ENCODE peak calls at places on chromosome 12, in eight cellular contexts. One of them, this sample, is unnamed.

GRCh38 chr12:68686262-68686594 is 550 bp upstream of the NUP107 start:
- DNase-seq in fibroblast of mammary gland: no peak
- DNase-seq in IMR-90: no peak
- DNase-seq in dorsolateral prefrontal cortex: no peak
- DNase-seq in PC-3: no peak
- DNase-seq in activated CD8-positive, alpha-beta T cell treated with anti-CD3 and anti-CD28 coated beads for 36 hours: no peak
- DNase-seq in K562: no peak
- DNase-seq in HepG2: no peak
- DNase-seq in this sample: no peak

GRCh38 chr12:84046869-84047268 is 865.7 kb downstream of the SLC6A15 start:
- DNase-seq in fibroblast of mammary gland: peak
- DNase-seq in IMR-90: no peak
- DNase-seq in dorsolateral prefrontal cortex: no peak
- DNase-seq in PC-3: no peak
- DNase-seq in activated CD8-positive, alpha-beta T cell treated with anti-CD3 and anti-CD28 coated beads for 36 hours: no peak
- DNase-seq in K562: no peak
- DNase-seq in HepG2: no peak
- DNase-seq in this sample: no peak

GRCh38 chr12:32483499-32483898 is 84.1 kb downstream of the FGD4 start:
- DNase-seq in fibroblast of mammary gland: no peak
- DNase-seq in IMR-90: no peak
- DNase-seq in dorsolateral prefrontal cortex: no peak
- DNase-seq in PC-3: no peak
- DNase-seq in activated CD8-positive, alpha-beta T cell treated with anti-CD3 and anti-CD28 coated beads for 36 hours: no peak
- DNase-seq in K562: no peak
- DNase-seq in HepG2: no peak
- DNase-seq in this sample: no peak

GRCh38 chr12:27571463-27571862 is 47.5 kb downstream of the PPFIBP1 start:
- DNase-seq in fibroblast of mammary gland: peak
- DNase-seq in IMR-90: peak
- DNase-seq in dorsolateral prefrontal cortex: no peak
- DNase-seq in PC-3: peak
- DNase-seq in activated CD8-positive, alpha-beta T cell treated with anti-CD3 and anti-CD28 coated beads for 36 hours: no peak
- DNase-seq in K562: no peak
- DNase-seq in HepG2: no peak
- DNase-seq in this sample: peak

GRCh38 chr12:1509703-1510395 is 84.5 kb downstream of the FBXL14 start:
- DNase-seq in fibroblast of mammary gland: no peak
- DNase-seq in IMR-90: no peak
- DNase-seq in dorsolateral prefrontal cortex: no peak
- DNase-seq in PC-3: no peak
- DNase-seq in activated CD8-positive, alpha-beta T cell treated with anti-CD3 and anti-CD28 coated beads for 36 hours: no peak
- DNase-seq in K562: no peak
- DNase-seq in HepG2: no peak
- DNase-seq in this sample: no peak

GRCh38 chr12:117261267-117261666 is 71.0 kb upstream of the FBXO21 start:
- DNase-seq in fibroblast of mammary gland: peak
- DNase-seq in IMR-90: no peak
- DNase-seq in dorsolateral prefrontal cortex: no peak
- DNase-seq in PC-3: peak
- DNase-seq in activated CD8-positive, alpha-beta T cell treated with anti-CD3 and anti-CD28 coated beads for 36 hours: no peak
- DNase-seq in K562: no peak
- DNase-seq in HepG2: no peak
- DNase-seq in this sample: peak

GRCh38 chr12:28742791-28743190 is 406.3 kb upstream of the FAR2 start:
- DNase-seq in fibroblast of mammary gland: peak
- DNase-seq in IMR-90: peak
- DNase-seq in dorsolateral prefrontal cortex: no peak
- DNase-seq in PC-3: peak
- DNase-seq in activated CD8-positive, alpha-beta T cell treated with anti-CD3 and anti-CD28 coated beads for 36 hours: no peak
- DNase-seq in K562: no peak
- DNase-seq in HepG2: no peak
- DNase-seq in this sample: peak

GRCh38 chr12:92602476-92602875 is 100.3 kb upstream of the PLEKHG7 start:
- DNase-seq in fibroblast of mammary gland: peak
- DNase-seq in IMR-90: peak
- DNase-seq in dorsolateral prefrontal cortex: no peak
- DNase-seq in PC-3: peak
- DNase-seq in activated CD8-positive, alpha-beta T cell treated with anti-CD3 and anti-CD28 coated beads for 36 hours: no peak
- DNase-seq in K562: no peak
- DNase-seq in HepG2: no peak
- DNase-seq in this sample: no peak

GRCh38 chr12:131499160-131499863 is 211.6 kb upstream of the SFSWAP start:
- DNase-seq in fibroblast of mammary gland: no peak
- DNase-seq in IMR-90: no peak
- DNase-seq in dorsolateral prefrontal cortex: no peak
- DNase-seq in PC-3: no peak
- DNase-seq in activated CD8-positive, alpha-beta T cell treated with anti-CD3 and anti-CD28 coated beads for 36 hours: peak
- DNase-seq in K562: no peak
- DNase-seq in HepG2: no peak
- DNase-seq in this sample: no peak

GRCh38 chr12:13428538-13429265 is 232.2 kb downstream of the EMP1 start:
- DNase-seq in fibroblast of mammary gland: peak
- DNase-seq in IMR-90: no peak
- DNase-seq in dorsolateral prefrontal cortex: no peak
- DNase-seq in PC-3: no peak
- DNase-seq in activated CD8-positive, alpha-beta T cell treated with anti-CD3 and anti-CD28 coated beads for 36 hours: no peak
- DNase-seq in K562: no peak
- DNase-seq in HepG2: no peak
- DNase-seq in this sample: no peak

GRCh38 chr12:66735275-66735674 is 56.4 kb upstream of the GRIP1 start:
- DNase-seq in fibroblast of mammary gland: no peak
- DNase-seq in IMR-90: no peak
- DNase-seq in dorsolateral prefrontal cortex: no peak
- DNase-seq in PC-3: peak
- DNase-seq in activated CD8-positive, alpha-beta T cell treated with anti-CD3 and anti-CD28 coated beads for 36 hours: peak
- DNase-seq in K562: no peak
- DNase-seq in HepG2: no peak
- DNase-seq in this sample: no peak

GRCh38 chr12:102568151-102568815 is 87.9 kb upstream of the IGF1 start:
- DNase-seq in fibroblast of mammary gland: peak
- DNase-seq in IMR-90: no peak
- DNase-seq in dorsolateral prefrontal cortex: no peak
- DNase-seq in PC-3: no peak
- DNase-seq in activated CD8-positive, alpha-beta T cell treated with anti-CD3 and anti-CD28 coated beads for 36 hours: no peak
- DNase-seq in K562: no peak
- DNase-seq in HepG2: no peak
- DNase-seq in this sample: no peak

GRCh38 chr12:124739953-124740561 is 123.6 kb downstream of the SCARB1 start:
- DNase-seq in fibroblast of mammary gland: no peak
- DNase-seq in IMR-90: peak
- DNase-seq in dorsolateral prefrontal cortex: no peak
- DNase-seq in PC-3: no peak
- DNase-seq in activated CD8-positive, alpha-beta T cell treated with anti-CD3 and anti-CD28 coated beads for 36 hours: no peak
- DNase-seq in K562: peak
- DNase-seq in HepG2: no peak
- DNase-seq in this sample: no peak

GRCh38 chr12:38664661-38665269 is 240.6 kb downstream of the CPNE8 start:
- DNase-seq in fibroblast of mammary gland: peak
- DNase-seq in IMR-90: no peak
- DNase-seq in dorsolateral prefrontal cortex: no peak
- DNase-seq in PC-3: peak
- DNase-seq in activated CD8-positive, alpha-beta T cell treated with anti-CD3 and anti-CD28 coated beads for 36 hours: no peak
- DNase-seq in K562: no peak
- DNase-seq in HepG2: peak
- DNase-seq in this sample: no peak

GRCh38 chr12:49264873-49265792 is at the start of gene TUBA1C:
- DNase-seq in fibroblast of mammary gland: peak
- DNase-seq in IMR-90: peak
- DNase-seq in dorsolateral prefrontal cortex: peak
- DNase-seq in PC-3: peak
- DNase-seq in activated CD8-positive, alpha-beta T cell treated with anti-CD3 and anti-CD28 coated beads for 36 hours: peak
- DNase-seq in K562: peak
- DNase-seq in HepG2: peak
- DNase-seq in this sample: peak

GRCh38 chr12:47912575-47912974 is 7.8 kb upstream of the VDR start:
- DNase-seq in fibroblast of mammary gland: no peak
- DNase-seq in IMR-90: no peak
- DNase-seq in dorsolateral prefrontal cortex: no peak
- DNase-seq in PC-3: no peak
- DNase-seq in activated CD8-positive, alpha-beta T cell treated with anti-CD3 and anti-CD28 coated beads for 36 hours: no peak
- DNase-seq in K562: no peak
- DNase-seq in HepG2: no peak
- DNase-seq in this sample: no peak

GRCh38 chr12:69330475-69331473 is 17.4 kb upstream of the LYZ start:
- DNase-seq in fibroblast of mammary gland: no peak
- DNase-seq in IMR-90: peak
- DNase-seq in dorsolateral prefrontal cortex: no peak
- DNase-seq in PC-3: peak
- DNase-seq in activated CD8-positive, alpha-beta T cell treated with anti-CD3 and anti-CD28 coated beads for 36 hours: peak
- DNase-seq in K562: peak
- DNase-seq in HepG2: no peak
- DNase-seq in this sample: no peak

GRCh38 chr12:53737951-53738833 is 10.9 kb upstream of the CALCOCO1 start:
- DNase-seq in fibroblast of mammary gland: no peak
- DNase-seq in IMR-90: no peak
- DNase-seq in dorsolateral prefrontal cortex: no peak
- DNase-seq in PC-3: no peak
- DNase-seq in activated CD8-positive, alpha-beta T cell treated with anti-CD3 and anti-CD28 coated beads for 36 hours: peak
- DNase-seq in K562: peak
- DNase-seq in HepG2: no peak
- DNase-seq in this sample: no peak

GRCh38 chr12:109679716-109680520 is 33.7 kb upstream of the FAM222A start:
- DNase-seq in fibroblast of mammary gland: no peak
- DNase-seq in IMR-90: no peak
- DNase-seq in dorsolateral prefrontal cortex: no peak
- DNase-seq in PC-3: no peak
- DNase-seq in activated CD8-positive, alpha-beta T cell treated with anti-CD3 and anti-CD28 coated beads for 36 hours: no peak
- DNase-seq in K562: no peak
- DNase-seq in HepG2: no peak
- DNase-seq in this sample: no peak

GRCh38 chr12:9049520-9050133 is 60.3 kb downstream of the KLRG1 start:
- DNase-seq in fibroblast of mammary gland: peak
- DNase-seq in IMR-90: peak
- DNase-seq in dorsolateral prefrontal cortex: no peak
- DNase-seq in PC-3: peak
- DNase-seq in activated CD8-positive, alpha-beta T cell treated with anti-CD3 and anti-CD28 coated beads for 36 hours: peak
- DNase-seq in K562: peak
- DNase-seq in HepG2: peak
- DNase-seq in this sample: no peak
- TF ChIP-seq CTCF in fibroblast of mammary gland: peak
- TF ChIP-seq CTCF in IMR-90: peak
- TF ChIP-seq CTCF in dorsolateral prefrontal cortex: peak
- TF ChIP-seq CTCF in PC-3: peak
- TF ChIP-seq CTCF in activated CD8-positive, alpha-beta T cell treated with anti-CD3 and anti-CD28 coated beads for 36 hours: peak
- TF ChIP-seq CTCF in K562: peak
- TF ChIP-seq CTCF in HepG2: peak
- TF ChIP-seq CTCF in this sample: peak

DNA sequence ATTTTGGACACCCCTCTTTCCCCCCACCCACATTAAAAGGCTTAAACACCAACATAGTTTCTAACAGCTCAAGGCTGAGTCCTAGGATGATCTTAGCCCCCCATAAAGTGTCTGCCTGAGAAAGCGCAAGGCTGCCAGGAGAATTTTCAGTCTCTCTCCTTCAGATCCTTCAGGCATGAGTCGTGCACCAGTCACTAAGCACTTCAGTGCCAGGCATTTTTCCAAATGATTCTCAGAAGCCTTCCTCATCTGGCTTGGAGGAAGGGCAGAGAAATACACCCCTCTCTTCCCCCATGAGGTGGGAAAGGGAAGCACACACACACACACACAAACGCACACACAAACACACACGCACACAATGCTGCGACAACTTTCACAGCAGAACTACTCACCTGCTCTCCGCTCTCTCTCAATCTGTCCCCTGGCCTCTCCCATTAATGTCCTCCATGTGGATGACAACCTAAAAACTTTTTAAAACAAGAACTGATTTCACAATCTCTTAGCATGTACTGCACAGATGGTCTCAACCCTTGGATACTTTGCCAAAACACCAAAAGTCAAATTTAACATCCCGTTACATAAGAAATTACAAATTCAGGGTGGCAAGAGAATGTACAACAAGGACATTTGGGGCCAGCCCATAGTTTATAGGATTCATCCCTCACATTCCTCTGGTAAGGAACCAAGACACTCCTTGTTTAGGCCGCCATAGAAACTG is 49.8 kb downstream of the CKAP4 start:
- DNase-seq in fibroblast of mammary gland: peak
- DNase-seq in IMR-90: no peak
- DNase-seq in dorsolateral prefrontal cortex: no peak
- DNase-seq in PC-3: no peak
- DNase-seq in activated CD8-positive, alpha-beta T cell treated with anti-CD3 and anti-CD28 coated beads for 36 hours: no peak
- DNase-seq in K562: no peak
- DNase-seq in HepG2: no peak
- DNase-seq in this sample: no peak
- TF ChIP-seq CTCF in fibroblast of mammary gland: no peak
- TF ChIP-seq CTCF in IMR-90: no peak
- TF ChIP-seq CTCF in dorsolateral prefrontal cortex: no peak
- TF ChIP-seq CTCF in PC-3: no peak
- TF ChIP-seq CTCF in activated CD8-positive, alpha-beta T cell treated with anti-CD3 and anti-CD28 coated beads for 36 hours: no peak
- TF ChIP-seq CTCF in K562: no peak
- TF ChIP-seq CTCF in HepG2: no peak
- TF ChIP-seq CTCF in this sample: no peak

DNA sequence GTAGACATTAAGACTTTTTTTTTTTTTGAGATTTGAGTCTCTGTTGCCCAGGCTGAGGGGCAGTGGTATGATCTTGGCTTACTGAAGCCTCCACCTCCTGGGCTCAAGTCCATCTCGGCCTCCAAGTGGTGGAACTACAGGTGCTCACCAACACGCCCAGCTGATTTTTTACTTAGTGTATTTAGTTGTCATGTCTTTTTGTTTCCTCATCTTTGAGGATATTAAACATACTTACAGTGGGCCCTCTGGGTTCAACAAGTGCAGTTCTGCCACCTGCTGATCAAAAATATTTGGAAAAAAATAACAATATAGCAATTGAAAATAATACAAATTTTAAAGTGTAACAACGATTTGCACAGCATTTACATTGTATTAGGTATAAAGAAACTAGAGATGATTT is 4.4 kb upstream of the B4GALNT1 start:
- DNase-seq in fibroblast of mammary gland: no peak
- DNase-seq in IMR-90: no peak
- DNase-seq in dorsolateral prefrontal cortex: no peak
- DNase-seq in PC-3: no peak
- DNase-seq in activated CD8-positive, alpha-beta T cell treated with anti-CD3 and anti-CD28 coated beads for 36 hours: no peak
- DNase-seq in K562: no peak
- DNase-seq in HepG2: no peak
- DNase-seq in this sample: no peak
- TF ChIP-seq CTCF in fibroblast of mammary gland: no peak
- TF ChIP-seq CTCF in IMR-90: no peak
- TF ChIP-seq CTCF in dorsolateral prefrontal cortex: no peak
- TF ChIP-seq CTCF in PC-3: no peak
- TF ChIP-seq CTCF in activated CD8-positive, alpha-beta T cell treated with anti-CD3 and anti-CD28 coated beads for 36 hours: no peak
- TF ChIP-seq CTCF in K562: no peak
- TF ChIP-seq CTCF in HepG2: no peak
- TF ChIP-seq CTCF in this sample: no peak

DNA sequence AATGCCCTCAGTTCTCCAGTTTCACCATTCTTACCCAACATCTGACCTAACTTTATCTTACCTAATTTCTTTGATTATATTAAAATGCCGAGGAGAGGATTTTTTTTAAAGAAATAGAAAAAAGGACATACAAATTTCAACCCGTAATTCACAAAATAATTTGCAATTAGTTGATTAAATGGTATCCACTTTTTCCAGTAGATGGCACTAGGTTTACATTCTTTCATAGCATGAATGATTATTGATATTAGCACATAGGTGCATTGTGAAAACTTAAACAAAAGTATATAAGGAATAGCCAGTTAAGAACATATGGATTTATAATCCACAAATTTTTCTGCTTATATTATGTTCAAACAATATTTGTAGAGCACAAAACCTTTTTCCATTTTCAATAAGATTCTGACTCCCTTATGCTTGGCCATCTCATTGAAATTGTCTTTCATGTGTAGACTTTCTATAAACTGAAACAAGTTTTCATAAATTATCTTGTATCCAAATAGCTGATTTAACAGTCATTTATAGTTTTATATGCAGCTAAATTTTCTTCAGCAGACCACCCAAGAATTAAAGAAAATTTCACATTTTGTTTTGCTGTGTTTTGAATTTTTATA is 35.3 kb downstream of the MSRB3 start:
- DNase-seq in fibroblast of mammary gland: peak
- DNase-seq in IMR-90: peak
- DNase-seq in dorsolateral prefrontal cortex: no peak
- DNase-seq in PC-3: peak
- DNase-seq in activated CD8-positive, alpha-beta T cell treated with anti-CD3 and anti-CD28 coated beads for 36 hours: no peak
- DNase-seq in K562: no peak
- DNase-seq in HepG2: peak
- DNase-seq in this sample: no peak
- TF ChIP-seq CTCF in fibroblast of mammary gland: peak
- TF ChIP-seq CTCF in IMR-90: peak
- TF ChIP-seq CTCF in dorsolateral prefrontal cortex: peak
- TF ChIP-seq CTCF in PC-3: peak
- TF ChIP-seq CTCF in activated CD8-positive, alpha-beta T cell treated with anti-CD3 and anti-CD28 coated beads for 36 hours: no peak
- TF ChIP-seq CTCF in K562: peak
- TF ChIP-seq CTCF in HepG2: peak
- TF ChIP-seq CTCF in this sample: peak